ENCODE peak calls at places on chromosome 17, in nine cellular contexts. C, Y, K, U, E, J, M, L and S are unnamed samples.

GRCh38 chr17:78873519-78874340 is 29.3 kb downstream of the CEP295NL start:
- DNase-seq in M (peak; percentile 74), E (no peak), U (no peak), J (no peak), C (no peak), L (no peak), K (peak; percentile 33), Y (peak; percentile 41), S (peak; percentile 61)

GRCh38 chr17:80575057-80575875 is 30.6 kb downstream of the RPTOR start:
- DNase-seq in M (peak; percentile 67), E (peak; percentile 89), J (peak; percentile 91), U (peak; percentile 65), K (peak; percentile 96), C (peak; percentile 95), Y (peak; percentile 65), L (peak; percentile 85), S (peak; percentile 90)

GRCh38 chr17:43900858-43901754 is 6.2 kb downstream of the MPP2 start:
- DNase-seq in K (peak; percentile 18), L (no peak), E (no peak), J (no peak), M (no peak), Y (no peak), C (peak; percentile 72), U (no peak), S (no peak)

GRCh38 chr17:39543669-39544068 is 64.1 kb downstream of the NEUROD2 start:
- DNase-seq in J (no peak), U (no peak), K (no peak), C (no peak), Y (no peak), M (no peak), L (no peak), E (no peak), S (no peak)

GRCh38 chr17:79001190-79002020 is 8.2 kb downstream of the CANT1 start:
- DNase-seq in Y (no peak), L (no peak), M (no peak), J (no peak), K (no peak), E (no peak), C (no peak), U (peak; percentile 10), S (no peak)

GRCh38 chr17:67477687-67478086 is 100.6 kb downstream of the PITPNC1 start:
- DNase-seq in E (no peak), U (no peak), Y (no peak), K (no peak), J (no peak), C (no peak), L (peak; percentile 51), M (peak; percentile 57), S (peak; percentile 24)

GRCh38 chr17:68205251-68205807 is 42.5 kb upstream of the AMZ2 start:
- DNase-seq in Y (peak; percentile 61), L (peak; percentile 91), M (peak; percentile 66), J (peak; percentile 96), E (peak; percentile 87), C (peak; percentile 91), K (peak; percentile 96), U (peak; percentile 89), S (peak; percentile 86)

GRCh38 chr17:14688134-14688533 is 387.3 kb downstream of the HS3ST3B1 start:
- DNase-seq in M (no peak), E (no peak), K (no peak), L (no peak), J (no peak), C (no peak), U (no peak), Y (no peak), S (no peak)

GRCh38 chr17:17758443-17758842 is 77.2 kb downstream of the RAI1 start:
- DNase-seq in E (no peak), C (no peak), K (no peak), L (no peak), U (no peak), M (no peak), Y (no peak), J (no peak), S (no peak)

GRCh38 chr17:17971431-17972125 is 622 bp downstream of the TOM1L2 start:
- DNase-seq in C (peak; percentile 25), L (peak; percentile 21), M (no peak), K (peak; percentile 36), U (peak; percentile 40), Y (no peak), E (no peak), J (no peak), S (no peak)

GRCh38 chr17:73067075-73067474 is 25.4 kb downstream of the SLC39A11 start:
- DNase-seq in U (no peak), L (no peak), E (no peak), K (no peak), M (peak; percentile 27), Y (no peak), J (no peak), C (no peak), S (no peak)

GRCh38 chr17:67461228-67461780 is 84.2 kb downstream of the PITPNC1 start:
- DNase-seq in U (no peak), L (no peak), K (no peak), J (no peak), E (no peak), C (no peak), Y (no peak), M (no peak), S (no peak)

GRCh38 chr17:65850486-65850885 is 289.0 kb upstream of the AXIN2 start:
- DNase-seq in M (no peak), U (no peak), L (no peak), C (no peak), E (peak; percentile 35), J (no peak), Y (no peak), K (no peak), S (peak; percentile 64)

GRCh38 chr17:41811549-41812175 is at the start of gene P3H4:
- DNase-seq in M (peak; percentile 70), E (peak; percentile 80), K (peak; percentile 90), Y (no peak), L (peak; percentile 77), J (peak; percentile 85), U (peak; percentile 73), C (peak; percentile 86), S (peak; percentile 74)

GRCh38 chr17:77637807-77638182 is 320.7 kb upstream of the TNRC6C start:
- DNase-seq in E (no peak), Y (no peak), K (peak; percentile 86), J (no peak), C (no peak), L (no peak), U (no peak), M (no peak), S (no peak)

GRCh38 chr17:70276931-70277330 is 107.6 kb downstream of the KCNJ2 start:
- DNase-seq in M (peak; percentile 44), J (no peak), U (no peak), K (no peak), E (no peak), L (no peak), Y (no peak), C (no peak), S (no peak)

GRCh38 chr17:8949061-8949622 is 16.4 kb downstream of the PIK3R5 start:
- DNase-seq in L (no peak), J (no peak), U (no peak), Y (no peak), M (no peak), C (no peak), K (no peak), E (no peak), S (no peak)

GRCh38 chr17:5499790-5500189 is 13.4 kb downstream of the MIS12 start:
- DNase-seq in K (peak; percentile 75), Y (no peak), M (no peak), J (no peak), C (no peak), L (no peak), U (no peak), E (no peak), S (no peak)

GRCh38 chr17:5500247-5500803 is 14.0 kb downstream of the MIS12 start:
- DNase-seq in J (peak; percentile 22), M (no peak), E (no peak), C (no peak), U (no peak), Y (no peak), K (no peak), L (no peak), S (no peak)

GRCh38 chr17:5501725-5502124 is 15.4 kb downstream of the MIS12 start:
- DNase-seq in J (no peak), E (no peak), K (no peak), Y (no peak), U (no peak), M (no peak), L (no peak), C (no peak), S (no peak)

GRCh38 chr17:5502552-5502951 is 16.2 kb downstream of the MIS12 start:
- DNase-seq in U (no peak), J (no peak), K (no peak), E (no peak), C (no peak), L (no peak), Y (no peak), M (no peak), S (no peak)

GRCh38 chr17:5500804-5501391 is 14.5 kb downstream of the MIS12 start:
- DNase-seq in K (peak; percentile 100), C (peak; percentile 91), L (peak; percentile 79), U (peak; percentile 88), E (peak; percentile 87), J (peak; percentile 83), M (peak; percentile 80), Y (peak; percentile 88), S (peak; percentile 17)
- TF ChIP-seq CTCF in K (no peak), C (no peak), L (no peak), U (no peak), E (no peak), J (no peak), M (no peak), Y (no peak), S (no peak)

GRCh38 chr17:7252176-7253043 is at the start of gene ELP5:
- DNase-seq in J (peak; percentile 94), M (peak; percentile 90), E (peak; percentile 96), L (peak; percentile 78), K (peak; percentile 98), U (peak; percentile 95), C (peak; percentile 97), Y (peak; percentile 81), S (peak; percentile 94)
- TF ChIP-seq CTCF in J (no peak), M (no peak), E (no peak), L (peak; percentile 28), K (peak; percentile 44), U (peak; percentile 41), C (peak; percentile 54), Y (no peak), S (no peak)

DNA sequence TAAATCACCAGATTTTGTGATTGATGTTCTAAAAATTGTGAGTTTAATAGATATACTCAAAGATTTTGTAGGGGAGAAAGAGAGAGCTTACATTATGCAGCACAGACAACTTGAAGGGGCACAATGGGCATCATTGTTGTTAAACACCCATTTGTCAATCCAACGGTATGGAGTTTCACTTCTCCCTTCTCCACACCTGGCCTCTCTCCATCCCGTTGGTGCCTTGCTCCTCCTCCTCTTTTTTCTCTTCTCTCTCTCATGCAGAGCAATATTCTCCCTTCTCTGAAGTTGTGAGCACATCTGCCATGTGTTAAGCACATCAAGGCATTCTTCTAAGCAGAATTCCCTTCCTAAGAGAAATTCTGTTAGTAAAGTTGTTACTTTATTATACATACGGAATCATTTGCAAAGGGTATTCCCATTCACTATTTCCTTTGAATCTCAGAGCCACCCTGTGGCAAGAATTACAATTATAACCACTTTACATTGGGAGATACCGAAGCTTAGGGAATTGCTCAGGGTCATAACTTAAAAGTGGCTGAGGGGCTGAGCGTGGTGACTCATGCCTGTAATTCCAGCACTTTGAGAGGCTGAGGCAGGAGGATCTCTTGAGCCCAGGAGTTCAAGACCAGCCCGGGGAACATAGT is 40.5 kb upstream of the SKAP1 start:
- DNase-seq in E (peak; percentile 36), L (no peak), U (no peak), M (peak; percentile 59), J (no peak), C (no peak), K (no peak), Y (no peak), S (no peak)
- TF ChIP-seq CTCF in E (peak; percentile 2), L (no peak), U (no peak), M (no peak), J (no peak), C (no peak), K (no peak), Y (peak; percentile 40), S (no peak)

GRCh38 chr17:45438931-45439610 is 6.4 kb upstream of the ARHGAP27 start:
- DNase-seq in U (no peak), M (no peak), Y (no peak), J (no peak), K (no peak), E (no peak), L (no peak), C (no peak), S (peak; percentile 12)
- TF ChIP-seq CTCF in U (no peak), M (no peak), Y (no peak), J (no peak), K (no peak), E (no peak), L (no peak), C (no peak), S (no peak)